ENCODE peak calls at places on chromosomes 11 and 22, in five cellular contexts. U is AML-193, N is mesendoderm, V is SHP77, P is GM12891. G is an unnamed sample.
A peak's percentile ranks its signal among the peaks of the same experiment; 100 is the strongest.

GRCh38 chr11:61021661-61022212 is 50.3 kb downstream of the CD6 start:
- DNase-seq in U (no peak), N (peak; percentile 36), V (no peak), P (no peak), G (peak; percentile 77)

GRCh38 chr11:7637447-7638157 is 35.7 kb downstream of the CYB5R2 start:
- DNase-seq in U (no peak), N (peak; percentile 11), V (no peak), P (no peak), G (no peak)

GRCh38 chr11:103091441-103091809 is 535 bp downstream of the DCUN1D5 start:
- DNase-seq in U (peak; percentile 23), N (peak; percentile 62), V (peak; percentile 6), P (no peak), G (peak; percentile 56)

GRCh38 chr22:39349506-39349966 is 255 bp upstream of the SYNGR1 start:
- DNase-seq in U (peak; percentile 12), N (peak; percentile 42), V (peak; percentile 47), P (peak; percentile 62), G (no peak)

GRCh38 chr11:94563176-94563847 is 3.9 kb upstream of the PIWIL4 start:
- DNase-seq in U (no peak), N (peak; percentile 67), V (no peak), P (no peak), G (no peak)

GRCh38 chr22:48091060-48091650 is 1328.7 kb downstream of the TBC1D22A start:
- DNase-seq in U (no peak), N (no peak), V (no peak), P (no peak), G (no peak)

GRCh38 chr22:27431896-27432295 is 369.7 kb downstream of the MN1 start:
- DNase-seq in U (no peak), N (no peak), V (no peak), P (no peak), G (no peak)

GRCh38 chr11:36266767-36267166 is 22.5 kb downstream of the COMMD9 start:
- DNase-seq in U (no peak), N (no peak), V (no peak), P (no peak), G (peak; percentile 1)

GRCh38 chr11:44453213-44453612 is 112.2 kb upstream of the CD82 start:
- DNase-seq in U (no peak), N (no peak), V (no peak), P (no peak), G (no peak)

GRCh38 chr11:2389344-2390026 is 11.1 kb upstream of the TSSC4 start:
- DNase-seq in U (no peak), N (peak; percentile 59), V (peak; percentile 36), P (no peak), G (no peak)

GRCh38 chr11:17988465-17988864 is 24.4 kb downstream of the SERGEF start:
- DNase-seq in U (no peak), N (no peak), V (peak; percentile 75), P (no peak), G (no peak)

GRCh38 chr11:68928108-68928429 is 24.4 kb downstream of the IGHMBP2 start:
- DNase-seq in U (no peak), N (no peak), V (no peak), P (no peak), G (no peak)

GRCh38 chr22:45905924-45906865 is 70.8 kb downstream of the WNT7B start:
- DNase-seq in U (no peak), N (no peak), V (no peak), P (no peak), G (no peak)

GRCh38 chr11:28808771-28809170 is 700.6 kb downstream of the METTL15 start:
- DNase-seq in U (no peak), N (no peak), V (no peak), P (no peak), G (no peak)

GRCh38 chr11:96015911-96016565 is 92.1 kb upstream of the MTMR2 start:
- DNase-seq in U (no peak), N (peak; percentile 94), V (no peak), P (no peak), G (no peak)

GRCh38 chr11:129710423-129710822 is 105.2 kb upstream of the TMEM45B start:
- DNase-seq in U (no peak), N (no peak), V (no peak), P (no peak), G (no peak)

GRCh38 chr11:67665537-67666302 is 8.7 kb downstream of the ALDH3B2 start:
- DNase-seq in U (no peak), N (no peak), V (peak; percentile 21), P (no peak), G (peak; percentile 56)

GRCh38 chr11:33790088-33790487 is 15.8 kb upstream of the FBXO3 start:
- DNase-seq in U (no peak), N (no peak), V (no peak), P (no peak), G (no peak)

GRCh38 chr11:117945047-117945820 is 16.0 kb upstream of the TMPRSS13 start:
- DNase-seq in U (no peak), N (peak; percentile 53), V (no peak), P (no peak), G (no peak)

GRCh38 chr22:24466831-24467249 is 28.3 kb upstream of the UPB1 start:
- DNase-seq in U (peak; percentile 24), N (no peak), V (no peak), P (no peak), G (no peak)

GRCh38 chr22:45456811-45457210 is 43.3 kb downstream of the RIBC2 start:
- DNase-seq in U (no peak), N (no peak), V (no peak), P (no peak), G (no peak)

GRCh38 chr11:134841411-134841810 is 429.4 kb upstream of the B3GAT1 start:
- DNase-seq in U (no peak), N (no peak), V (no peak), P (no peak), G (no peak)

GRCh38 chr11:59511675-59512074 is 336 bp downstream of the OR4D9 start:
- DNase-seq in U (no peak), N (no peak), V (no peak), P (no peak), G (no peak)

GRCh38 chr11:45045692-45046471 is 95.2 kb upstream of the TP53I11 start:
- DNase-seq in U (peak; percentile 49), N (peak; percentile 53), V (no peak), P (no peak), G (no peak)

GRCh38 chr11:45158210-45158644 is 11.8 kb downstream of the PRDM11 start:
- DNase-seq in U (no peak), N (no peak), V (no peak), P (no peak), G (no peak)

GRCh38 chr11:128522943-128523518 is 64.3 kb downstream of the ETS1 start:
- DNase-seq in U (no peak), N (no peak), V (no peak), P (no peak), G (no peak)

GRCh38 chr11:12771875-12772274 is 97.7 kb downstream of the TEAD1 start:
- DNase-seq in U (no peak), N (no peak), V (no peak), P (no peak), G (no peak)

GRCh38 chr22:36009085-36009484 is 19.5 kb downstream of the RBFOX2 start:
- DNase-seq in U (no peak), N (no peak), V (no peak), P (no peak), G (no peak)

GRCh38 chr11:102347526-102348331 is 715 bp downstream of the BIRC2 start:
- DNase-seq in U (no peak), N (peak; percentile 42), V (peak; percentile 7), P (no peak), G (peak; percentile 76)

GRCh38 chr22:35631597-35631996 is 14.5 kb upstream of the MB start:
- DNase-seq in U (peak; percentile 64), N (peak; percentile 82), V (peak; percentile 70), P (peak; percentile 37), G (peak; percentile 70)

G was measured in colonic mucosa.